ENCODE peak calls at places on chromosomes 4 and X, in seven cellular contexts. One of them, this sample, is unnamed.

GRCh38 chrX:136228808-136229207 is 22.4 kb downstream of the MAP7D3 start:
- DNase-seq in OCI-LY7: no peak
- DNase-seq in CD8-positive, alpha-beta T cell: no peak
- DNase-seq in dorsolateral prefrontal cortex: no peak
- DNase-seq in fibroblast of lung: no peak
- DNase-seq in cardiac muscle cell: no peak
- DNase-seq in PC-9: no peak
- DNase-seq in this sample: no peak

GRCh38 chr4:105058177-105058812 is 88.4 kb upstream of the TET2 start:
- DNase-seq in OCI-LY7: no peak
- DNase-seq in CD8-positive, alpha-beta T cell: no peak
- DNase-seq in dorsolateral prefrontal cortex: no peak
- DNase-seq in fibroblast of lung: peak
- DNase-seq in cardiac muscle cell: no peak
- DNase-seq in PC-9: peak
- DNase-seq in this sample: no peak

GRCh38 chr4:32826169-32826568 is 2106.0 kb downstream of the PCDH7 start:
- DNase-seq in OCI-LY7: peak
- DNase-seq in CD8-positive, alpha-beta T cell: no peak
- DNase-seq in dorsolateral prefrontal cortex: no peak
- DNase-seq in fibroblast of lung: no peak
- DNase-seq in cardiac muscle cell: no peak
- DNase-seq in PC-9: no peak
- DNase-seq in this sample: no peak

GRCh38 chr4:188613976-188614375 is 474.7 kb downstream of the TRIML1 start:
- DNase-seq in OCI-LY7: no peak
- DNase-seq in CD8-positive, alpha-beta T cell: no peak
- DNase-seq in dorsolateral prefrontal cortex: no peak
- DNase-seq in fibroblast of lung: no peak
- DNase-seq in cardiac muscle cell: no peak
- DNase-seq in PC-9: no peak
- DNase-seq in this sample: no peak

GRCh38 chr4:15339732-15340131 is 88.1 kb upstream of the C1QTNF7 start:
- DNase-seq in OCI-LY7: no peak
- DNase-seq in CD8-positive, alpha-beta T cell: no peak
- DNase-seq in dorsolateral prefrontal cortex: no peak
- DNase-seq in fibroblast of lung: peak
- DNase-seq in cardiac muscle cell: no peak
- DNase-seq in PC-9: no peak
- DNase-seq in this sample: no peak

GRCh38 chr4:182835006-182835740 is 82.0 kb downstream of the DCTD start:
- DNase-seq in OCI-LY7: no peak
- DNase-seq in CD8-positive, alpha-beta T cell: no peak
- DNase-seq in dorsolateral prefrontal cortex: no peak
- DNase-seq in fibroblast of lung: no peak
- DNase-seq in cardiac muscle cell: no peak
- DNase-seq in PC-9: no peak
- DNase-seq in this sample: no peak

GRCh38 chr4:78524009-78524408 is 27.6 kb upstream of the ANXA3 start:
- DNase-seq in OCI-LY7: no peak
- DNase-seq in CD8-positive, alpha-beta T cell: no peak
- DNase-seq in dorsolateral prefrontal cortex: no peak
- DNase-seq in fibroblast of lung: no peak
- DNase-seq in cardiac muscle cell: no peak
- DNase-seq in PC-9: no peak
- DNase-seq in this sample: no peak

GRCh38 chr4:49058306-49058705 is 72.2 kb downstream of the CWH43 start:
- DNase-seq in OCI-LY7: no peak
- DNase-seq in CD8-positive, alpha-beta T cell: no peak
- DNase-seq in dorsolateral prefrontal cortex: no peak
- DNase-seq in fibroblast of lung: no peak
- DNase-seq in cardiac muscle cell: no peak
- DNase-seq in PC-9: no peak
- DNase-seq in this sample: no peak

GRCh38 chr4:41216294-41217019 is 2.1 kb upstream of the APBB2 start:
- DNase-seq in OCI-LY7: peak
- DNase-seq in CD8-positive, alpha-beta T cell: no peak
- DNase-seq in dorsolateral prefrontal cortex: peak
- DNase-seq in fibroblast of lung: peak
- DNase-seq in cardiac muscle cell: peak
- DNase-seq in PC-9: peak
- DNase-seq in this sample: peak

GRCh38 chrX:10677490-10677889 is 57.1 kb upstream of the MID1 start:
- DNase-seq in OCI-LY7: no peak
- DNase-seq in CD8-positive, alpha-beta T cell: no peak
- DNase-seq in dorsolateral prefrontal cortex: peak
- DNase-seq in fibroblast of lung: peak
- DNase-seq in cardiac muscle cell: peak
- DNase-seq in PC-9: no peak
- DNase-seq in this sample: no peak

GRCh38 chr4:100071531-100071930 is 118.7 kb downstream of the DDIT4L start:
- DNase-seq in OCI-LY7: no peak
- DNase-seq in CD8-positive, alpha-beta T cell: no peak
- DNase-seq in dorsolateral prefrontal cortex: no peak
- DNase-seq in fibroblast of lung: no peak
- DNase-seq in cardiac muscle cell: no peak
- DNase-seq in PC-9: no peak
- DNase-seq in this sample: no peak

GRCh38 chrX:124231454-124231853 is 101.0 kb upstream of the TEX13D start:
- DNase-seq in OCI-LY7: no peak
- DNase-seq in CD8-positive, alpha-beta T cell: no peak
- DNase-seq in dorsolateral prefrontal cortex: no peak
- DNase-seq in fibroblast of lung: no peak
- DNase-seq in cardiac muscle cell: no peak
- DNase-seq in PC-9: no peak
- DNase-seq in this sample: no peak

GRCh38 chr4:113759696-113760093 is 1.8 kb downstream of the CAMK2D start:
- DNase-seq in OCI-LY7: peak
- DNase-seq in CD8-positive, alpha-beta T cell: no peak
- DNase-seq in dorsolateral prefrontal cortex: no peak
- DNase-seq in fibroblast of lung: peak
- DNase-seq in cardiac muscle cell: peak
- DNase-seq in PC-9: no peak
- DNase-seq in this sample: no peak

GRCh38 chrX:57906790-57907189 is 3.5 kb downstream of the ZXDA start:
- DNase-seq in OCI-LY7: no peak
- DNase-seq in CD8-positive, alpha-beta T cell: no peak
- DNase-seq in dorsolateral prefrontal cortex: no peak
- DNase-seq in fibroblast of lung: peak
- DNase-seq in cardiac muscle cell: no peak
- DNase-seq in PC-9: no peak
- DNase-seq in this sample: no peak

GRCh38 chr4:118280501-118281218 is 72.1 kb downstream of the PRSS12 start:
- DNase-seq in OCI-LY7: peak
- DNase-seq in CD8-positive, alpha-beta T cell: peak
- DNase-seq in dorsolateral prefrontal cortex: peak
- DNase-seq in fibroblast of lung: peak
- DNase-seq in cardiac muscle cell: peak
- DNase-seq in PC-9: peak
- DNase-seq in this sample: no peak

DNA sequence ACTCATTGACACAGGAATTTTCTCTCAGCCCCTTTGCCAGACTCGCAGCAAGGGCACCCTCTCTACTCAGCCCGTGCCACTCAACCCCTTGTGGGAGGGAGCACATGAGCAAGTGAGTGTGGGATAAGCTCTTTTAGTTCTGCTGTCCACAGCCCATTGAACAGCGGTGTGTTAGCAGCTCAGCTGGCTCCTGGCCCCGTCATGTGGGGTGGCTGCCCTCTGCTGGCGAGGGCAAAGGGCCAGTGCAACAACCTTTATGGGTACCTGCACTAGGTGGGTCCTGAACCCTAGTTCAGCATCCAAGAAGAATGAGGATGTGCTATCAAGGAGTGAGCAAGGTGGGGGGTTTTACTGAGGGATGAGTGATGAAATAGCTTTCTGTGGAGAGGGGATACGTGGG is 85.0 kb upstream of the ZNF81 start:
- DNase-seq in OCI-LY7: peak
- DNase-seq in CD8-positive, alpha-beta T cell: no peak
- DNase-seq in dorsolateral prefrontal cortex: no peak
- DNase-seq in fibroblast of lung: no peak
- DNase-seq in cardiac muscle cell: peak
- DNase-seq in PC-9: no peak
- DNase-seq in this sample: peak
- TF ChIP-seq CTCF in OCI-LY7: peak
- TF ChIP-seq CTCF in CD8-positive, alpha-beta T cell: no peak
- TF ChIP-seq CTCF in dorsolateral prefrontal cortex: no peak
- TF ChIP-seq CTCF in fibroblast of lung: no peak
- TF ChIP-seq CTCF in cardiac muscle cell: peak
- TF ChIP-seq CTCF in PC-9: peak
- TF ChIP-seq CTCF in this sample: peak

DNA sequence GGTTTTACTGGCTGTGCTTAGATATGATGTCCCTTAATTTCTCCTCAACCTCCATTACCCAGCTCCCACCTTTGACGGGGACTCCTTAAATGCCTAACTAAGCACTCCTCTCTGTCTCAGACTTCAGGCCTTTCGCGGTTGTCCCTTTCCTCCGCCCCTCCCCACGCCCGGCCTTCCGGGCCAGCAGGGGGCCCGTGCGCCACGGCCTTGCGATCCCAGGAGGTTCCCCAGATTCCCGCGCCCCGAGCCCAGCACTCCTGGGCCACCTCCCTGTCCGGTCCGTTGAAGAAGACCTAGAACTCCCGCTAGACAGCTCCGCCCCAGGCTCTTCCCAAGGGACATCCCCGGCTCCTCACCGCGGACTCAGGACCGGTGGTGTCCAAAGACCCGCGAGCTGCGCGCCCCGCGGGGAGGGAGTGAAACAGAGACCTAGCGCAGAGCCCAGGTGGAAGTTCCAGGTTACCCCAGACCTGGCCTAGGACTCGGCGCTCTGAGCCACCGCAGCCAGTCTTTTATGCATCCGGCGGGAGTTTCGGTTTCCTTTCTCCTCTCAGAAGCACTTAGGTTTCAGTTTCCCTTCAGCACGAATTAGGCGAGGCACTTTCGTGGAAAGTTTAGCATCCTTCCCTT is at the start of gene DDX60:
- DNase-seq in OCI-LY7: peak
- DNase-seq in CD8-positive, alpha-beta T cell: peak
- DNase-seq in dorsolateral prefrontal cortex: peak
- DNase-seq in fibroblast of lung: peak
- DNase-seq in cardiac muscle cell: peak
- DNase-seq in PC-9: peak
- DNase-seq in this sample: peak
- TF ChIP-seq CTCF in OCI-LY7: no peak
- TF ChIP-seq CTCF in CD8-positive, alpha-beta T cell: no peak
- TF ChIP-seq CTCF in dorsolateral prefrontal cortex: no peak
- TF ChIP-seq CTCF in fibroblast of lung: peak
- TF ChIP-seq CTCF in cardiac muscle cell: peak
- TF ChIP-seq CTCF in PC-9: no peak
- TF ChIP-seq CTCF in this sample: peak

GRCh38 chr4:153232768-153233167 is 28.5 kb downstream of the TRIM2 start:
- DNase-seq in OCI-LY7: peak
- DNase-seq in CD8-positive, alpha-beta T cell: no peak
- DNase-seq in dorsolateral prefrontal cortex: no peak
- DNase-seq in fibroblast of lung: no peak
- DNase-seq in cardiac muscle cell: peak
- DNase-seq in PC-9: peak
- DNase-seq in this sample: no peak
- TF ChIP-seq CTCF in OCI-LY7: peak
- TF ChIP-seq CTCF in CD8-positive, alpha-beta T cell: no peak
- TF ChIP-seq CTCF in dorsolateral prefrontal cortex: no peak
- TF ChIP-seq CTCF in fibroblast of lung: peak
- TF ChIP-seq CTCF in cardiac muscle cell: peak
- TF ChIP-seq CTCF in PC-9: no peak
- TF ChIP-seq CTCF in this sample: peak

GRCh38 chr4:76748649-76749048 is 149.3 kb downstream of the SOWAHB start:
- DNase-seq in OCI-LY7: peak
- DNase-seq in CD8-positive, alpha-beta T cell: no peak
- DNase-seq in dorsolateral prefrontal cortex: no peak
- DNase-seq in fibroblast of lung: peak
- DNase-seq in cardiac muscle cell: no peak
- DNase-seq in PC-9: peak
- DNase-seq in this sample: peak
- TF ChIP-seq CTCF in OCI-LY7: peak
- TF ChIP-seq CTCF in CD8-positive, alpha-beta T cell: no peak
- TF ChIP-seq CTCF in dorsolateral prefrontal cortex: peak
- TF ChIP-seq CTCF in fibroblast of lung: no peak
- TF ChIP-seq CTCF in cardiac muscle cell: peak
- TF ChIP-seq CTCF in PC-9: no peak
- TF ChIP-seq CTCF in this sample: peak

GRCh38 chr4:7037425-7037824 is 5.7 kb upstream of the TADA2B start:
- DNase-seq in OCI-LY7: no peak
- DNase-seq in CD8-positive, alpha-beta T cell: no peak
- DNase-seq in dorsolateral prefrontal cortex: no peak
- DNase-seq in fibroblast of lung: no peak
- DNase-seq in cardiac muscle cell: no peak
- DNase-seq in PC-9: no peak
- DNase-seq in this sample: no peak
- TF ChIP-seq CTCF in OCI-LY7: peak
- TF ChIP-seq CTCF in CD8-positive, alpha-beta T cell: no peak
- TF ChIP-seq CTCF in dorsolateral prefrontal cortex: no peak
- TF ChIP-seq CTCF in fibroblast of lung: no peak
- TF ChIP-seq CTCF in cardiac muscle cell: no peak
- TF ChIP-seq CTCF in PC-9: no peak
- TF ChIP-seq CTCF in this sample: peak

GRCh38 chrX:132592880-132593279 is 104.0 kb upstream of the MBNL3 start:
- DNase-seq in OCI-LY7: peak
- DNase-seq in CD8-positive, alpha-beta T cell: no peak
- DNase-seq in dorsolateral prefrontal cortex: no peak
- DNase-seq in fibroblast of lung: peak
- DNase-seq in cardiac muscle cell: peak
- DNase-seq in PC-9: no peak
- DNase-seq in this sample: peak
- TF ChIP-seq CTCF in OCI-LY7: peak
- TF ChIP-seq CTCF in CD8-positive, alpha-beta T cell: no peak
- TF ChIP-seq CTCF in dorsolateral prefrontal cortex: peak
- TF ChIP-seq CTCF in fibroblast of lung: peak
- TF ChIP-seq CTCF in cardiac muscle cell: peak
- TF ChIP-seq CTCF in PC-9: peak
- TF ChIP-seq CTCF in this sample: peak

DNA sequence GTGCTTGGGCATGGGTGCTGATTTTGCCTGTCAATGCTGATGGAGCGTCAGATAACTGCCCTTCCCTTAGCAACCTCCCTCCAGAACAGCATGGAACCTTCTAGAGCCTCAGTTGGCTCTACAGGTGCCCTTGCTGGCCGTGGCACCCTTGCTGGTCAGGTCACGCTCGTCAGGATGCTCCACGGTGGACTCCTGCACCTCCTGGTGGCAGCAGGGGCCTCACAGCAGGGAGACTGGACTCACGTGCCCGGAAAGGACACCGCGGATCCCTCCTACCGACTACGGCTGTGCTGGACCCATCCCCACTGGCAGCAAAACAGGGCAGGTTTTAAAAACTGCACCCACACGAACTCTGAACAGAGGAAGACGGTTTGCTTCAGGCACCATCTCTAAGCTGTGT is 82.1 kb upstream of the AFAP1 start:
- DNase-seq in OCI-LY7: no peak
- DNase-seq in CD8-positive, alpha-beta T cell: no peak
- DNase-seq in dorsolateral prefrontal cortex: no peak
- DNase-seq in fibroblast of lung: no peak
- DNase-seq in cardiac muscle cell: no peak
- DNase-seq in PC-9: peak
- DNase-seq in this sample: no peak
- TF ChIP-seq CTCF in OCI-LY7: no peak
- TF ChIP-seq CTCF in CD8-positive, alpha-beta T cell: no peak
- TF ChIP-seq CTCF in dorsolateral prefrontal cortex: no peak
- TF ChIP-seq CTCF in fibroblast of lung: peak
- TF ChIP-seq CTCF in cardiac muscle cell: peak
- TF ChIP-seq CTCF in PC-9: peak
- TF ChIP-seq CTCF in this sample: no peak

GRCh38 chr4:169009281-169010124 is 552 bp downstream of the CBR4 start:
- DNase-seq in OCI-LY7: peak
- DNase-seq in CD8-positive, alpha-beta T cell: peak
- DNase-seq in dorsolateral prefrontal cortex: peak
- DNase-seq in fibroblast of lung: peak
- DNase-seq in cardiac muscle cell: peak
- DNase-seq in PC-9: peak
- DNase-seq in this sample: peak
- TF ChIP-seq CTCF in OCI-LY7: peak
- TF ChIP-seq CTCF in CD8-positive, alpha-beta T cell: peak
- TF ChIP-seq CTCF in dorsolateral prefrontal cortex: no peak
- TF ChIP-seq CTCF in fibroblast of lung: peak
- TF ChIP-seq CTCF in cardiac muscle cell: peak
- TF ChIP-seq CTCF in PC-9: peak
- TF ChIP-seq CTCF in this sample: no peak

This sample was measured in right lobe of liver.